ENCODE peak calls at places on chromosomes 4 and X, in seven cellular contexts. C, Z, O, D, X, L and Y are unnamed samples.

GRCh38 chr4:77669911-77670590 is 64.4 kb downstream of the CXCL13 start:
- DNase-seq in C (no peak), Z (no peak), O (no peak), D (no peak), X (no peak), L (no peak), Y (no peak)

GRCh38 chr4:8283631-8284121 is 14.1 kb downstream of the HTRA3 start:
- DNase-seq in C (no peak), Z (no peak), O (no peak), D (no peak), X (no peak), L (no peak), Y (no peak)

GRCh38 chr4:1593038-1593417 is 91.1 kb downstream of the FAM53A start:
- DNase-seq in C (no peak), Z (no peak), O (no peak), D (no peak), X (no peak), L (no peak), Y (no peak)

GRCh38 chr4:100510551-100510950 is 7.3 kb downstream of the EMCN start:
- DNase-seq in C (no peak), Z (no peak), O (no peak), D (no peak), X (no peak), L (no peak), Y (no peak)

GRCh38 chr4:55116450-55116849 is 8.9 kb downstream of the KDR start:
- DNase-seq in C (no peak), Z (no peak), O (peak), D (no peak), X (no peak), L (no peak), Y (no peak)

GRCh38 chr4:137530176-137530575 is 2.1 kb downstream of the PCDH18 start:
- DNase-seq in C (peak), Z (no peak), O (no peak), D (no peak), X (no peak), L (no peak), Y (no peak)

GRCh38 chr4:67616478-67616877 is 58.0 kb downstream of the STAP1 start:
- DNase-seq in C (no peak), Z (no peak), O (no peak), D (no peak), X (no peak), L (no peak), Y (no peak)

GRCh38 chr4:111556141-111556781 is 589.0 kb upstream of the FAM241A start:
- DNase-seq in C (no peak), Z (no peak), O (no peak), D (no peak), X (no peak), L (no peak), Y (no peak)

GRCh38 chr4:35252071-35252470 is 992.2 kb downstream of the ARAP2 start:
- DNase-seq in C (no peak), Z (no peak), O (no peak), D (no peak), X (no peak), L (no peak), Y (no peak)

GRCh38 chr4:167890226-167890625 is 202.1 kb upstream of the ANXA10 start:
- DNase-seq in C (no peak), Z (no peak), O (no peak), D (no peak), X (no peak), L (no peak), Y (no peak)

GRCh38 chr4:138398297-138398696 is 156.1 kb upstream of the SLC7A11 start:
- DNase-seq in C (no peak), Z (no peak), O (no peak), D (no peak), X (no peak), L (no peak), Y (no peak)

GRCh38 chrX:8235026-8235425 is 64.0 kb upstream of the VCX2 start:
- DNase-seq in C (no peak), Z (no peak), O (no peak), D (no peak), X (no peak), L (no peak), Y (no peak)

GRCh38 chrX:27619975-27620374 is 29.8 kb downstream of the DCAF8L2 start:
- DNase-seq in C (no peak), Z (no peak), O (no peak), D (no peak), X (no peak), L (no peak), Y (no peak)

GRCh38 chr4:76738081-76738931 is 159.6 kb downstream of the SOWAHB start:
- DNase-seq in C (peak), Z (no peak), O (no peak), D (no peak), X (peak), L (no peak), Y (no peak)

GRCh38 chr4:48421101-48421500 is 62.0 kb upstream of the SLC10A4 start:
- DNase-seq in C (no peak), Z (no peak), O (no peak), D (no peak), X (no peak), L (no peak), Y (no peak)

GRCh38 chr4:38306482-38307071 is 346.4 kb downstream of the PTTG2 start:
- DNase-seq in C (no peak), Z (peak), O (no peak), D (no peak), X (no peak), L (no peak), Y (no peak)

GRCh38 chr4:11039494-11040142 is 355.1 kb upstream of the CLNK start:
- DNase-seq in C (no peak), Z (no peak), O (no peak), D (no peak), X (no peak), L (no peak), Y (no peak)

GRCh38 chrX:69117876-69118526 is 47.3 kb downstream of the PJA1 start:
- DNase-seq in C (peak), Z (no peak), O (no peak), D (no peak), X (no peak), L (no peak), Y (no peak)

GRCh38 chrX:67723580-67724351 is 179.9 kb downstream of the AR start:
- DNase-seq in C (no peak), Z (no peak), O (no peak), D (no peak), X (no peak), L (no peak), Y (no peak)

GRCh38 chr4:128649575-128650205 is 159.8 kb upstream of the JADE1 start:
- DNase-seq in C (peak), Z (no peak), O (no peak), D (no peak), X (no peak), L (no peak), Y (no peak)